ENCODE peak calls at places on chromosomes 7 and 10, in eight cellular contexts. H, I, S, E, D, Z, K and G are unnamed samples.

GRCh38 chr10:17644485-17644964 is 574 bp downstream of the STAM start:
- DNase-seq in H (no peak), I (peak), S (peak), E (peak), D (no peak), Z (no peak), K (no peak), G (no peak)

GRCh38 chr7:143305423-143306070 is 10.4 kb upstream of the CLCN1 start:
- DNase-seq in H (peak), I (peak), S (peak), E (no peak), D (peak), Z (no peak), K (peak), G (peak)

GRCh38 chr7:43799605-43800004 is 41.1 kb downstream of the BLVRA start:
- DNase-seq in H (no peak), I (no peak), S (no peak), E (no peak), D (no peak), Z (no peak), K (no peak), G (no peak)

GRCh38 chr10:129078322-129078721 is 388.7 kb upstream of the MGMT start:
- DNase-seq in H (no peak), I (no peak), S (no peak), E (no peak), D (no peak), Z (no peak), K (no peak), G (no peak)

GRCh38 chr10:45261946-45262345 is 53.5 kb downstream of the OR13A1 start:
- DNase-seq in H (no peak), I (no peak), S (no peak), E (no peak), D (no peak), Z (no peak), K (no peak), G (no peak)

GRCh38 chr7:107976620-107977019 is 26.3 kb downstream of the LAMB1 start:
- DNase-seq in H (no peak), I (no peak), S (no peak), E (no peak), D (no peak), Z (no peak), K (no peak), G (no peak)

GRCh38 chr7:45663167-45663921 is 89.2 kb downstream of the ADCY1 start:
- DNase-seq in H (no peak), I (peak), S (peak), E (no peak), D (no peak), Z (no peak), K (peak), G (peak)

GRCh38 chr10:32239770-32240169 is 107.2 kb downstream of the EPC1 start:
- DNase-seq in H (no peak), I (peak), S (peak), E (no peak), D (no peak), Z (no peak), K (no peak), G (no peak)

GRCh38 chr7:157808042-157808441 is 471.2 kb downstream of the DNAJB6 start:
- DNase-seq in H (no peak), I (no peak), S (no peak), E (no peak), D (no peak), Z (no peak), K (no peak), G (no peak)